ENCODE peak calls at places on chromosomes 11 and 22, in seven cellular contexts. M, X, I, F, O, B and J are unnamed samples.
A peak's percentile ranks its signal among the peaks of the same experiment; 100 is the strongest.

GRCh38 chr22:46076651-46077339 is 73.5 kb upstream of the PPARA start:
- DNase-seq in M (no peak), X (no peak), I (no peak), F (no peak), O (peak; percentile 37), B (no peak), J (no peak)

GRCh38 chr22:48639896-48640732 is 1187.6 kb downstream of the BRD1 start:
- DNase-seq in M (no peak), X (no peak), I (no peak), F (no peak), O (no peak), B (no peak), J (no peak)

GRCh38 chr11:76469141-76469540 is 24.3 kb downstream of the EMSY start:
- DNase-seq in M (no peak), X (no peak), I (no peak), F (peak; percentile 56), O (no peak), B (no peak), J (no peak)

GRCh38 chr22:44530106-44530505 is 32.1 kb upstream of the RTL6 start:
- DNase-seq in M (peak; percentile 3), X (no peak), I (no peak), F (no peak), O (peak; percentile 35), B (no peak), J (peak; percentile 96)

GRCh38 chr11:34185926-34186841 is 80.8 kb downstream of the NAT10 start:
- DNase-seq in M (peak; percentile 43), X (peak; percentile 54), I (no peak), F (peak; percentile 54), O (no peak), B (no peak), J (no peak)

GRCh38 chr11:80084614-80085013 is 643.8 kb upstream of the TENM4 start:
- DNase-seq in M (no peak), X (no peak), I (no peak), F (no peak), O (no peak), B (no peak), J (no peak)

GRCh38 chr11:79441159-79441875 is 487 bp upstream of the TENM4 start:
- DNase-seq in M (peak; percentile 35), X (peak; percentile 9), I (peak; percentile 50), F (peak; percentile 91), O (peak; percentile 58), B (no peak), J (peak; percentile 20)

GRCh38 chr11:86453290-86454030 is 78.8 kb downstream of the CCDC81 start:
- DNase-seq in M (no peak), X (no peak), I (no peak), F (peak; percentile 23), O (no peak), B (no peak), J (no peak)

GRCh38 chr22:17475318-17476212 is 87.7 kb upstream of the SLC25A18 start:
- DNase-seq in M (no peak), X (peak; percentile 78), I (no peak), F (no peak), O (no peak), B (no peak), J (no peak)

GRCh38 chr22:17476838-17477237 is 86.5 kb upstream of the SLC25A18 start:
- DNase-seq in M (no peak), X (no peak), I (no peak), F (peak; percentile 82), O (no peak), B (no peak), J (no peak)

GRCh38 chr22:17470880-17471500 is 92.3 kb upstream of the SLC25A18 start:
- DNase-seq in M (no peak), X (no peak), I (no peak), F (no peak), O (no peak), B (no peak), J (peak; percentile 61)

GRCh38 chr22:17471901-17472566 is 91.3 kb upstream of the SLC25A18 start:
- DNase-seq in M (no peak), X (peak; percentile 39), I (no peak), F (peak; percentile 44), O (no peak), B (no peak), J (no peak)

DNA sequence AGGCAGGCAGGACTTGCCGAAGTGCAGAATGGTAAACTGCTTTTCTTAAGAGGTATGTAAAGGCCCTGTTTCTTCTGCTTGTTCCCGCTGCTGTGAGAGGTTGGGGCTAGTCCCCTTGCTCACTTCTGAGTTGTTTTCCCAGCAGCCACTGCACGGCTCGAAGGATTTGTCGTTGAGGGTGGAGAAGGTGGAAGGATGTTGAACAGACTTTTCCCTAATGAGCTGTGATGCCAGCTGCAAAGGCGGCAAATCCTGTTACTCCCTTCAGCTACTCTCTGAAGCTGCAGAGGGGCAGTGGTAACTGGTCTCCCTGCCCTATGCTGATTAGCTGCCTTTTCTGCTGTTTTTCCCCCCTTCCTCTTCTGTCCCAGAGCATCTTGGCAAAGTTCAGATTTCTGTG is 90.4 kb upstream of the SLC25A18 start:
- DNase-seq in M (no peak), X (peak; percentile 74), I (no peak), F (peak; percentile 88), O (no peak), B (no peak), J (no peak)
- H3K4me2 ChIP-seq in M (no peak overlapping the region), X (peak overlapping the region; percentile 47), I (no peak overlapping the region), F (no peak overlapping the region), O (no peak overlapping the region), B (no peak overlapping the region), J (no peak overlapping the region)

GRCh38 chr22:31345331-31346254 is 553 bp downstream of the PATZ1 start:
- DNase-seq in M (peak; percentile 86), X (peak; percentile 96), I (peak; percentile 86), F (peak; percentile 94), O (peak; percentile 83), B (peak; percentile 53), J (peak; percentile 91)

GRCh38 chr22:31347251-31348008 is 1.3 kb upstream of the PATZ1 start:
- DNase-seq in M (peak; percentile 77), X (peak; percentile 58), I (peak; percentile 89), F (peak; percentile 85), O (peak; percentile 62), B (no peak), J (peak; percentile 97)

GRCh38 chr22:31346255-31346732 is at the start of gene PATZ1:
- DNase-seq in M (peak; percentile 74), X (peak; percentile 69), I (peak; percentile 86), F (peak; percentile 92), O (peak; percentile 72), B (peak; percentile 61), J (peak; percentile 49)

GRCh38 chr22:31348766-31349165 is 2.6 kb upstream of the PATZ1 start:
- DNase-seq in M (no peak), X (no peak), I (no peak), F (no peak), O (no peak), B (no peak), J (no peak)

DNA sequence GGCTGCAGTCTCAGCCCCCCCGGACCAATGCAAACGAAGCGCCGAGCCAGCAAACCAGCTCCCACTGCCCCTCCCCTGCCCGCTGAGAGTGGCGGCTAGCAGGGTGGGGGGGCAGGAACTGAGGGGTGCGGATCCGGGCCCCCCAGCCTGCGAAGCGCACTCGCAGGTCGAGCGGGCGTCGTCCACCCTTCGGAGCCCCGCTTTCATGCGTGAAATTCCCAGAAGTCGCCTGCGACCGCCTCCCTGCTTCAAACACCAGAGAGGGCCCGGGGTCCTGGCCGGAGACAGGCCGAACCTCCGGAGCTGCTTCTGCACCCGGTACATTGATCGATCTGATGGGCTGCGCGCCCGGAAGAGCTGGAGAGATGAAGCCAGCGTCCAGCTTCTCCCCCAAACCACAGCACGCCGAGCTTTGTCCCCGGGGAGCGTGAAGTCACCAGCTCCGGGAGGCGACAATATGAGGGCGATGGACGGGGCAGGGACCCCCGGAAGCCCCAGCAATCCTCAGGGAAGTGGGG is 646 bp upstream of the PATZ1 start:
- DNase-seq in M (peak; percentile 79), X (peak; percentile 65), I (peak; percentile 75), F (peak; percentile 84), O (peak; percentile 33), B (no peak), J (no peak)
- H2BK5ac ChIP-seq in M (no peak overlapping the region), X (peak overlapping the region; percentile 96), I (peak overlapping the region; percentile 71), F (peak overlapping the region; percentile 21), O (peak overlapping the region; percentile 6), B (peak overlapping the region; percentile 90), J (peak overlapping the region; percentile 96)

GRCh38 chr22:21840236-21840823 is 27.1 kb downstream of the MAPK1 start:
- DNase-seq in M (no peak), X (no peak), I (no peak), F (no peak), O (no peak), B (no peak), J (no peak)

GRCh38 chr22:21834869-21835268 is 32.6 kb downstream of the MAPK1 start:
- DNase-seq in M (no peak), X (no peak), I (no peak), F (no peak), O (no peak), B (no peak), J (no peak)

GRCh38 chr22:21839765-21840140 is 27.7 kb downstream of the MAPK1 start:
- DNase-seq in M (no peak), X (no peak), I (no peak), F (no peak), O (no peak), B (no peak), J (no peak)

GRCh38 chr22:21835378-21835777 is 32.1 kb downstream of the MAPK1 start:
- DNase-seq in M (no peak), X (no peak), I (no peak), F (no peak), O (no peak), B (no peak), J (no peak)

DNA sequence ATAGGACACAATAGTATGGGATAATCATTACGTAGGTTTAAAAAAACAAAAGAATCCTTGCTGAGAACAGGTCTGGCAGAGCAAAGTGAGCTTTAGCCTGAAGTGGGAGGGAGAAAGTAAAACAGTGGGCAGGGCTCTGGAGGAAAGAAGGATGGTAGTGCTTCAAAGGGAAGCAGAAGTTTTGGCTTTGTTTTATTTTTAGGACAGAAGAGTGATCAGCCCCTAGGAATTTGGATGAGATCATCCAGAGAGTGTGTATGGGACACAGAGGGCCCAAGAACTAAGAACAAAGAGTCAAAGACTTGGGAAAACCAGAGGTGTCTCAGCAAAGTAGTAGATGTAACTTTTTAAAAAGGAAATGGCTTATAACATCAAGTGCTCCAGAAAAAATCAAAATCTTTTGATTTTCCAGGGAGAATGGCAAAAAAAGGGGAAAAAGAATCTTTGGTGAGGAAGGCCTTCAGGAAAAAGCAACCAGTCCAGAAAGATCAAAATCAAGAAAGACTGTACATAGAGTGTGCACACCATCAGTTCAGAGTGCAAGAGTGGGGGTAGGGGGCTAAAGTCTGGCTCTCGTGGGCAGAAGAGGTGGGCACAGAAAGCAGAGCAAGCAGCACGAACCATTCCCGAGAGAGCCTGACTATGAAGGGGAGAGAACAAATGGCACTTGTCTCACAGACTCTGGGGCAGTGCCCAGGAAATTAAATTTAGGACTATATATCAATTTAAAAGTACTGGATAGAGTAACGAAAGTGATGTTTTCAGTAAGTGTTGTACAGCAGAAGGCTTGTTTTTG is 30.1 kb downstream of the MAPK1 start:
- DNase-seq in M (no peak), X (peak; percentile 17), I (peak; percentile 90), F (peak; percentile 89), O (peak; percentile 91), B (peak; percentile 23), J (no peak)
- H3K4me1 ChIP-seq in M (no peaks in the 10 kb centered on the region), X (peaks cover 14% of the 10 kb centered on the region), I (peaks cover 17% of the 10 kb centered on the region), F (peaks cover under 1% of the 10 kb centered on the region), O (peaks cover 11% of the 10 kb centered on the region), B (no peaks in the 10 kb centered on the region), J (peaks cover 4% of the 10 kb centered on the region)

GRCh38 chr11:113551645-113552044 is 76.4 kb upstream of the DRD2 start:
- DNase-seq in M (no peak), X (no peak), I (no peak), F (no peak), O (no peak), B (no peak), J (no peak)

GRCh38 chr11:113553235-113553634 is 78.0 kb upstream of the DRD2 start:
- DNase-seq in M (peak; percentile 73), X (peak; percentile 45), I (peak; percentile 95), F (peak; percentile 94), O (peak; percentile 89), B (peak; percentile 49), J (peak; percentile 93)

GRCh38 chr11:113550179-113550578 is 75.0 kb upstream of the DRD2 start:
- DNase-seq in M (no peak), X (no peak), I (no peak), F (no peak), O (no peak), B (no peak), J (no peak)

GRCh38 chr11:113553905-113554304 is 78.7 kb upstream of the DRD2 start:
- DNase-seq in M (no peak), X (no peak), I (no peak), F (no peak), O (no peak), B (no peak), J (no peak)

DNA sequence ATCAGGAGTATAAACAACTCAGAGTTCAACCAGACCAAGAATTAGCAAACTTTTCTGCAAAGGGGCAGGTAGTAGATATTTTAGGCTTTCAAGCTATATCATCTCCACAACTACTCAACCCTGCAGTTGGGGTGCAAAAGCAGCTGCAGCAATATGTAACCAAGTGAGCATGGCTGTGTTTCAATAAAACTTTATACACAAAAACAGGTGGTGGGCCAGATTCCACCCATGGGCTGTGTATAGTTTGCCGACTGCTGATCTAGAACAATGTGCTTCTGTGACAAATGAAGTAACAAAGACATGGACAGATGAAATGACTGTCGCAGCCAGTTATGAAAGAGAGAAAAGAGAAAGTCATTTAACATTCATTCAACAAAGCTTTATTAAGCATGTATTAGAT is 77.1 kb upstream of the DRD2 start:
- DNase-seq in M (no peak), X (no peak), I (no peak), F (no peak), O (no peak), B (no peak), J (no peak)
- H3K4me2 ChIP-seq in M (no peak overlapping the region), X (no peak overlapping the region), I (no peak overlapping the region), F (no peak overlapping the region), O (no peak overlapping the region), B (no peak overlapping the region), J (no peak overlapping the region)